ENCODE peak calls at places on chromosomes 11 and 22, in seven cellular contexts. K is Karpas-422; E is naive thymus-derived CD4-positive, alpha-beta T cell; R is dorsolateral prefrontal cortex; L is mesenchymal stem cell; X is fibroblast of lung; I is right atrium auricular region. Z is an unnamed sample.

GRCh38 chr22:25623310-25623734 is 58.8 kb downstream of the GRK3 start:
- DNase-seq in K (no peak), E (no peak), R (no peak), L (no peak), X (no peak), I (no peak), Z (peak)

GRCh38 chr11:102929966-102930365 is 25.6 kb downstream of the MMP13 start:
- DNase-seq in K (no peak), E (no peak), R (no peak), L (no peak), X (no peak), I (no peak), Z (no peak)

GRCh38 chr11:66950113-66950535 is 8.1 kb downstream of the PC start:
- DNase-seq in K (no peak), E (no peak), R (no peak), L (peak), X (peak), I (no peak), Z (no peak)

GRCh38 chr22:39972656-39973055 is 12.5 kb downstream of the TMA7B start:
- DNase-seq in K (no peak), E (no peak), R (no peak), L (no peak), X (no peak), I (no peak), Z (no peak)

GRCh38 chr11:37525336-37525735 is 927.3 kb upstream of the RAG2 start:
- DNase-seq in K (no peak), E (no peak), R (no peak), L (no peak), X (no peak), I (no peak), Z (no peak)

GRCh38 chr22:46951973-46952372 is 189.5 kb downstream of the TBC1D22A start:
- DNase-seq in K (no peak), E (no peak), R (no peak), L (no peak), X (no peak), I (no peak), Z (no peak)

GRCh38 chr11:119015054-119015611 is 3.0 kb downstream of the RPS25 start:
- DNase-seq in K (no peak), E (no peak), R (no peak), L (no peak), X (no peak), I (no peak), Z (no peak)

GRCh38 chr22:39209756-39210155 is 35.0 kb downstream of the PDGFB start:
- DNase-seq in K (no peak), E (no peak), R (no peak), L (no peak), X (no peak), I (no peak), Z (no peak)

GRCh38 chr11:112588252-112588668 is 327.6 kb upstream of the PLET1 start:
- DNase-seq in K (peak), E (no peak), R (peak), L (peak), X (peak), I (peak), Z (peak)

GRCh38 chr11:75453916-75454655 is 21.1 kb upstream of the KLHL35 start:
- DNase-seq in K (no peak), E (no peak), R (no peak), L (no peak), X (peak), I (no peak), Z (no peak)

GRCh38 chr11:125995313-125995712 is 49.5 kb downstream of the VSIG10L2 start:
- DNase-seq in K (no peak), E (peak), R (peak), L (no peak), X (peak), I (no peak), Z (no peak)

GRCh38 chr11:129605815-129606214 is 209.8 kb upstream of the TMEM45B start:
- DNase-seq in K (no peak), E (no peak), R (no peak), L (no peak), X (no peak), I (no peak), Z (no peak)

GRCh38 chr11:3836903-3837302 is 3.9 kb downstream of the RHOG start:
- DNase-seq in K (peak), E (peak), R (no peak), L (no peak), X (no peak), I (no peak), Z (peak)

GRCh38 chr22:20565761-20566160 is 58.4 kb downstream of the MED15 start:
- DNase-seq in K (no peak), E (no peak), R (no peak), L (no peak), X (no peak), I (no peak), Z (no peak)

GRCh38 chr11:8749202-8749601 is 66.6 kb downstream of the RPL27A start:
- DNase-seq in K (no peak), E (no peak), R (no peak), L (no peak), X (no peak), I (no peak), Z (no peak)

GRCh38 chr11:36471577-36471976 is 38.5 kb downstream of the TRAF6 start:
- DNase-seq in K (no peak), E (no peak), R (no peak), L (no peak), X (no peak), I (no peak), Z (no peak)

GRCh38 chr11:68312780-68313573 is 586 bp downstream of the LRP5 start:
- DNase-seq in K (no peak), E (peak), R (no peak), L (peak), X (peak), I (no peak), Z (no peak)

GRCh38 chr11:118771481-118772278 is 19.3 kb downstream of the DDX6 start:
- DNase-seq in K (no peak), E (no peak), R (no peak), L (no peak), X (no peak), I (no peak), Z (no peak)

GRCh38 chr22:49820984-49821383 is 6.7 kb downstream of the BRD1 start:
- DNase-seq in K (no peak), E (no peak), R (no peak), L (no peak), X (no peak), I (no peak), Z (no peak)

GRCh38 chr11:57567210-57567511 is 311 bp downstream of the UBE2L6 start:
- DNase-seq in K (peak), E (no peak), R (no peak), L (peak), X (no peak), I (no peak), Z (peak)

GRCh38 chr11:6237903-6238302 is 986 bp upstream of the CNGA4 start:
- DNase-seq in K (no peak), E (no peak), R (no peak), L (no peak), X (no peak), I (no peak), Z (no peak)

GRCh38 chr11:6237271-6237670 is 1.6 kb upstream of the CNGA4 start:
- DNase-seq in K (no peak), E (no peak), R (no peak), L (no peak), X (no peak), I (no peak), Z (no peak)

GRCh38 chr11:6233984-6234313 is 487 bp downstream of the FHIP1B start:
- DNase-seq in K (no peak), E (no peak), R (no peak), L (no peak), X (peak), I (no peak), Z (no peak)

GRCh38 chr11:6232899-6233298 is 1.5 kb downstream of the FHIP1B start:
- DNase-seq in K (no peak), E (no peak), R (no peak), L (no peak), X (no peak), I (no peak), Z (no peak)

GRCh38 chr11:6234314-6235031 is at the start of gene FHIP1B:
- DNase-seq in K (peak), E (peak), R (peak), L (peak), X (peak), I (peak), Z (peak)
- H3K27ac ChIP-seq in K (peak), E (peak), R (peak), L (peak), X (peak), I (peak), Z (peak)

GRCh38 chr11:110948112-110948511 is 235.9 kb upstream of the ARHGAP20 start:
- DNase-seq in K (no peak), E (no peak), R (no peak), L (no peak), X (peak), I (no peak), Z (no peak)

GRCh38 chr11:110955797-110956196 is 243.6 kb upstream of the ARHGAP20 start:
- DNase-seq in K (no peak), E (no peak), R (no peak), L (no peak), X (peak), I (no peak), Z (no peak)

GRCh38 chr11:110951041-110951440 is 238.8 kb upstream of the ARHGAP20 start:
- DNase-seq in K (no peak), E (no peak), R (no peak), L (no peak), X (no peak), I (no peak), Z (no peak)

GRCh38 chr11:110952150-110952549 is 239.9 kb upstream of the ARHGAP20 start:
- DNase-seq in K (no peak), E (no peak), R (no peak), L (no peak), X (no peak), I (no peak), Z (no peak)

GRCh38 chr11:110951609-110952008 is 239.4 kb upstream of the ARHGAP20 start:
- DNase-seq in K (no peak), E (no peak), R (no peak), L (no peak), X (no peak), I (no peak), Z (no peak)
- H3K27ac ChIP-seq in K (no peak), E (no peak), R (no peak), L (no peak), X (no peak), I (no peak), Z (no peak)

GRCh38 chr11:114191893-114192292 is 104.3 kb upstream of the NNMT start:
- DNase-seq in K (no peak), E (no peak), R (no peak), L (no peak), X (no peak), I (no peak), Z (no peak)
- H3K27ac ChIP-seq in K (no peak), E (no peak), R (no peak), L (no peak), X (no peak), I (peak), Z (no peak)

GRCh38 chr11:1832181-1832988 is 2.4 kb upstream of the SYT8 start:
- DNase-seq in K (peak), E (peak), R (no peak), L (peak), X (peak), I (no peak), Z (peak)

GRCh38 chr11:1830119-1830499 is 4.7 kb upstream of the SYT8 start:
- DNase-seq in K (peak), E (no peak), R (no peak), L (no peak), X (peak), I (no peak), Z (no peak)

GRCh38 chr11:1831338-1832180 is 3.2 kb upstream of the SYT8 start:
- DNase-seq in K (no peak), E (no peak), R (no peak), L (no peak), X (no peak), I (no peak), Z (no peak)

GRCh38 chr11:1829039-1829820 is 5.6 kb upstream of the SYT8 start:
- DNase-seq in K (no peak), E (no peak), R (no peak), L (peak), X (peak), I (no peak), Z (no peak)

GRCh38 chr11:1830500-1831223 is 4.1 kb upstream of the SYT8 start:
- DNase-seq in K (peak), E (no peak), R (no peak), L (no peak), X (peak), I (no peak), Z (no peak)
- H3K27ac ChIP-seq in K (no peak), E (no peak), R (no peak), L (no peak), X (no peak), I (no peak), Z (no peak)

GRCh38 chr22:31346733-31347250 is 646 bp upstream of the PATZ1 start:
- DNase-seq in K (peak), E (peak), R (peak), L (peak), X (peak), I (no peak), Z (no peak)

GRCh38 chr22:31347251-31348008 is 1.3 kb upstream of the PATZ1 start:
- DNase-seq in K (peak), E (peak), R (peak), L (peak), X (peak), I (no peak), Z (peak)

GRCh38 chr22:31344369-31345330 is 1.5 kb downstream of the PATZ1 start:
- DNase-seq in K (peak), E (peak), R (no peak), L (peak), X (peak), I (peak), Z (peak)

GRCh38 chr22:31346255-31346732 is at the start of gene PATZ1:
- DNase-seq in K (peak), E (no peak), R (peak), L (peak), X (peak), I (no peak), Z (peak)

GRCh38 chr22:31345331-31346254 is 553 bp downstream of the PATZ1 start:
- DNase-seq in K (peak), E (peak), R (peak), L (peak), X (peak), I (peak), Z (peak)
- H3K27ac ChIP-seq in K (peak), E (peak), R (peak), L (no peak), X (no peak), I (peak), Z (peak)